ENCODE peak calls at places on chromosomes 6 and 20, in five cellular contexts. Q, J, E, T and B are unnamed samples.

GRCh38 chr6:82353848-82354247 is 9.8 kb upstream of the TPBG start:
- DNase-seq in Q (no peak), J (no peak), E (no peak), T (no peak), B (no peak)

GRCh38 chr6:151370509-151371078 is 20.8 kb downstream of the ZBTB2 start:
- DNase-seq in Q (no peak), J (no peak), E (no peak), T (peak; percentile 42), B (no peak)

GRCh38 chr6:33744001-33744848 is 2.5 kb downstream of the IP6K3 start:
- DNase-seq in Q (peak; percentile 74), J (peak; percentile 92), E (peak; percentile 63), T (peak; percentile 43), B (peak; percentile 82)

GRCh38 chr6:31422587-31422986 is 19.2 kb downstream of the MICA start:
- DNase-seq in Q (no peak), J (no peak), E (no peak), T (no peak), B (no peak)

GRCh38 chr6:82924799-82925535 is 140.7 kb downstream of the UBE3D start:
- DNase-seq in Q (no peak), J (no peak), E (no peak), T (no peak), B (no peak)

GRCh38 chr6:26064619-26065257 is 22.5 kb upstream of the HFE start:
- DNase-seq in Q (peak; percentile 36), J (peak; percentile 63), E (no peak), T (peak; percentile 18), B (no peak)

GRCh38 chr20:53981752-53982437 is 88.5 kb downstream of the BCAS1 start:
- DNase-seq in Q (no peak), J (no peak), E (no peak), T (no peak), B (no peak)

GRCh38 chr20:19129306-19129705 is 83.1 kb upstream of the SLC24A3 start:
- DNase-seq in Q (no peak), J (no peak), E (no peak), T (no peak), B (no peak)

GRCh38 chr6:16837217-16837972 is 76.1 kb upstream of the ATXN1 start:
- DNase-seq in Q (no peak), J (no peak), E (no peak), T (no peak), B (no peak)

GRCh38 chr6:74891358-74891811 is 314.5 kb downstream of the COL12A1 start:
- DNase-seq in Q (no peak), J (no peak), E (no peak), T (no peak), B (peak; percentile 38)

GRCh38 chr6:42960243-42961019 is at the start of gene GNMT:
- DNase-seq in Q (peak; percentile 93), J (peak; percentile 87), E (peak; percentile 7), T (no peak), B (peak; percentile 38)

GRCh38 chr20:57682184-57683038 is 27.4 kb downstream of the PMEPA1 start:
- DNase-seq in Q (no peak), J (peak; percentile 76), E (no peak), T (no peak), B (peak; percentile 66)

GRCh38 chr6:16319813-16320532 is 81.6 kb downstream of the GMPR start:
- DNase-seq in Q (peak; percentile 27), J (peak; percentile 71), E (peak; percentile 59), T (peak; percentile 97), B (peak; percentile 60)

GRCh38 chr20:47475419-47476044 is 26.2 kb upstream of the NCOA3 start:
- DNase-seq in Q (no peak), J (no peak), E (no peak), T (no peak), B (no peak)

GRCh38 chr6:14706378-14706929 is 539.4 kb upstream of the JARID2 start:
- DNase-seq in Q (peak; percentile 18), J (peak; percentile 61), E (no peak), T (peak; percentile 100), B (peak; percentile 82)

GRCh38 chr20:36506253-36506652 is 35.1 kb upstream of the MYL9 start:
- DNase-seq in Q (no peak), J (peak; percentile 29), E (no peak), T (no peak), B (no peak)

GRCh38 chr6:38080349-38080748 is 260.8 kb downstream of the ZFAND3 start:
- DNase-seq in Q (no peak), J (no peak), E (no peak), T (peak; percentile 33), B (no peak)

GRCh38 chr20:63955281-63955845 is 853 bp downstream of the UCKL1 start:
- DNase-seq in Q (no peak), J (peak; percentile 77), E (no peak), T (no peak), B (no peak)

GRCh38 chr20:36173451-36173933 is 19.0 kb downstream of the EPB41L1 start:
- DNase-seq in Q (no peak), J (no peak), E (no peak), T (no peak), B (no peak)

GRCh38 chr20:63625771-63626423 is 1.0 kb downstream of the GMEB2 start:
- DNase-seq in Q (peak; percentile 34), J (no peak), E (no peak), T (peak; percentile 36), B (no peak)

GRCh38 chr20:45096781-45097180 is 4.1 kb downstream of the KCNS1 start:
- DNase-seq in Q (no peak), J (no peak), E (no peak), T (no peak), B (no peak)

GRCh38 chr6:132853059-132853458 is 38.7 kb downstream of the RPS12 start:
- DNase-seq in Q (no peak), J (no peak), E (no peak), T (no peak), B (no peak)

GRCh38 chr20:18397090-18397489 is 69.7 kb downstream of the DZANK1 start:
- DNase-seq in Q (no peak), J (no peak), E (no peak), T (no peak), B (no peak)

GRCh38 chr6:66068907-66069306 is 361.9 kb upstream of the EYS start:
- DNase-seq in Q (no peak), J (no peak), E (no peak), T (no peak), B (no peak)

GRCh38 chr20:3687655-3688054 is 5.8 kb upstream of the ADAM33 start:
- DNase-seq in Q (no peak), J (no peak), E (no peak), T (peak; percentile 47), B (peak; percentile 59)

GRCh38 chr6:54618597-54618996 is 228.0 kb upstream of the FAM83B start:
- DNase-seq in Q (no peak), J (no peak), E (no peak), T (no peak), B (no peak)

GRCh38 chr20:29689411-29690225 is 1567.8 kb upstream of the DEFB115 start:
- DNase-seq in Q (no peak), J (no peak), E (peak; percentile 16), T (no peak), B (no peak)

GRCh38 chr20:483791-484644 is 21.7 kb upstream of the TBC1D20 start:
- DNase-seq in Q (no peak), J (no peak), E (no peak), T (no peak), B (peak; percentile 52)

DNA sequence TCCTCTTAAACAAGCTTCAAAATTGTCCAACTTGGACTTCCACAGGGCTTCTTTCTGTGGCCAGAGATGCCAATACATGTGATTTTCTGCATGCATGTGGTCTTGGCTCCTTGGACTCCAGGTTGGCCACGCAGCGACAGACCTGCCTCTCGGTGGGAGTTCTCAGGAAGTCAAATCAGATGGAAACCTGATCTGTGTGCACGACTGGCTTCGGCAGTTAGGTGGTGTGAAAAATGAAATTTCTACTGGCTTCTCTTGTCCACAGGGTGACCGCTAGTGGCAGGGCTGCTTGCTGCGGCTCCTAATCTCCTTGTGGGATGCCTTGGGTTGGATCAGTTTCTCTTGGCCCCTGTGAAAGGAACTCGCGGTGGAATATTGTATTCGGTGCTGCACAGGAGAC is 57.3 kb downstream of the PHACTR3 start:
- DNase-seq in Q (no peak), J (no peak), E (no peak), T (no peak), B (no peak)
- H3K9me3 ChIP-seq in Q (no peaks in the 10 kb centered on the region), J (no peaks in the 10 kb centered on the region), E (peaks cover 6% of the 10 kb centered on the region), T (peaks cover 9% of the 10 kb centered on the region), B (no peaks in the 10 kb centered on the region)

GRCh38 chr6:167686204-167686893 is 140.4 kb upstream of the AFDN start:
- DNase-seq in Q (no peak), J (no peak), E (no peak), T (no peak), B (no peak)

GRCh38 chr6:167684276-167685104 is 142.2 kb upstream of the AFDN start:
- DNase-seq in Q (no peak), J (no peak), E (no peak), T (no peak), B (no peak)

GRCh38 chr6:167683028-167683862 is 143.5 kb upstream of the AFDN start:
- DNase-seq in Q (peak; percentile 62), J (peak; percentile 85), E (no peak), T (peak; percentile 90), B (peak; percentile 74)

GRCh38 chr6:167687035-167687720 is 139.5 kb upstream of the AFDN start:
- DNase-seq in Q (no peak), J (no peak), E (no peak), T (no peak), B (no peak)

DNA sequence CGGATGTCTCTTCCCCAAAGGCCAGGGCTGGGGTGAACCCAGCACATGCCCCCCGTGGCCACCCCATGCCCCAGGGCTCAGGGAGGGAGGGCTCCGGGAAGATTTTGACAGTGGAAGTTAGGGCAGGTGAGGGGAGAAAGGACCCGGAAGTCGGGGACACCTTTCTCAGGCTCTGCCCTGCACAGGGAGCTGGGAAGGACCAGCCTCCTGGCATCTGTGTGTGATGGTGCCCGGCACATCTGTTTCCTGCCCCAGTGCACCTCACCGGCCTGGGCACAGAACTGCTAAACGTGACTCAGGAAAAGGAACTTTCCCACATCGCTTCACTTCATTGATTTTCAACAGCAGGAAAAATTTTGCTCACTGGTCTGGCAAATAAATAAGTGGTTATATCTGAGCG is 141.1 kb upstream of the AFDN start:
- DNase-seq in Q (no peak), J (no peak), E (no peak), T (no peak), B (no peak)
- H3K9me3 ChIP-seq in Q (no peaks in the 10 kb centered on the region), J (no peaks in the 10 kb centered on the region), E (no peaks in the 10 kb centered on the region), T (no peaks in the 10 kb centered on the region), B (no peaks in the 10 kb centered on the region)

DNA sequence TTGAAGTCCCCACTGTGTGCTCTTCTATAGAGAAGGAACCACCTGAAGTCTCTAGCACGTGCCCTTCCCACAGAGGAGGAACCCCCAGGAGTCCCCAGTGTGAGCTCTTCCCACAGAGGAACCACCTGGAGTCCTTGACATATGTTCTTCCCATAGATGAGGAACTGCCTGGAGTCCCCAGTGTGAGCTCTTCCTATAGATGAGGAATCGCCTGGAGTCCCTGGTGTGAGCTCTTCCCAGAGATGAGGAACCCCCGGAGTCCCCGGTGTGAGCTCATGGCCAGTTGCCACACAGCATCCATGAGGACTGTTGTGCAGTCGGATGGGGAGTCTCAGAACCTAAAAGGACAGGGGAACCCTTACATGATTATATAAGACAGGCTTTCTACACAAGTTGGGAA is 158.1 kb upstream of the THBS2 start:
- DNase-seq in Q (no peak), J (no peak), E (no peak), T (no peak), B (no peak)
- H3K9me3 ChIP-seq in Q (no peaks in the 10 kb centered on the region), J (no peaks in the 10 kb centered on the region), E (no peaks in the 10 kb centered on the region), T (peaks cover 2% of the 10 kb centered on the region), B (no peaks in the 10 kb centered on the region)

DNA sequence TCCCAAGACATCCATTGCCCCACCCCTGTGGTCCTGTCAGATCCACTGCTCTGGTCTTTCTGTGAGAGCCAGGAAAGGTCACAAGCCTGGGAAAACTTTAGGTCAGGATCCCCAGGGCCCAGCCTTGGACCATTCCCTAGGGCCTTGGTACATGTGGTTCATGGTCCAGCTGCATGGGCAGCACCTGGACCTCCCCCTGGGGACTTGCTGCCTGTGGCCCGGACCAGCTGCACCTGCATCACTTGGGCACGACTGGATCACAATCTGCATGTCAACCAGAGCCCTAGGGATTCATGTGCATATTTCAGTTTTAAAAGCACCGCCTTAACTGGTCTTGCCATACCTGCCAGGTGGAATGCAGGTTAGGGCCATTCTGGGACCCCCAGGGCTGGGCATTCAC is 44.3 kb upstream of the MC3R start:
- DNase-seq in Q (no peak), J (no peak), E (no peak), T (no peak), B (no peak)
- H3K9me3 ChIP-seq in Q (no peaks in the 10 kb centered on the region), J (no peaks in the 10 kb centered on the region), E (peaks cover 4% of the 10 kb centered on the region), T (peaks cover 10% of the 10 kb centered on the region), B (no peaks in the 10 kb centered on the region)